ENCODE peak calls at places on chromosomes 1 and 21, in five cellular contexts. A is sigmoid colon, I is endothelial cell of umbilical vein, Y is stomach, K is K562. C is an unnamed sample.

GRCh38 chr1:162548170-162548569 is 13.4 kb upstream of the UAP1 start:
- DNase-seq in A (peak), I (no peak), Y (no peak), K (no peak), C (no peak)

GRCh38 chr1:228090613-228091081 is 8.1 kb downstream of the ARF1 start:
- DNase-seq in A (peak), I (peak), Y (peak), K (no peak), C (no peak)

GRCh38 chr21:42403611-42404231 is at the start of gene UBASH3A:
- DNase-seq in A (peak), I (no peak), Y (no peak), K (peak), C (no peak)

GRCh38 chr1:215645182-215645581 is 78.1 kb downstream of the KCTD3 start:
- DNase-seq in A (no peak), I (no peak), Y (no peak), K (no peak), C (no peak)

GRCh38 chr1:244780311-244780710 is 55.1 kb upstream of the COX20 start:
- DNase-seq in A (no peak), I (no peak), Y (no peak), K (no peak), C (no peak)

GRCh38 chr1:9724706-9725476 is 73.4 kb downstream of the PIK3CD start:
- DNase-seq in A (peak), I (peak), Y (peak), K (peak), C (peak)

GRCh38 chr1:91885331-91885715 is 628 bp downstream of the TGFBR3 start:
- DNase-seq in A (peak), I (no peak), Y (peak), K (peak), C (peak)

GRCh38 chr1:10161121-10161520 is 49.2 kb upstream of the KIF1B start:
- DNase-seq in A (no peak), I (no peak), Y (no peak), K (no peak), C (no peak)

GRCh38 chr1:243549108-243549507 is 293.3 kb downstream of the SDCCAG8 start:
- DNase-seq in A (no peak), I (no peak), Y (no peak), K (no peak), C (no peak)

GRCh38 chr1:50976890-50977574 is 7.0 kb downstream of the CDKN2C start:
- DNase-seq in A (no peak), I (peak), Y (no peak), K (peak), C (peak)

GRCh38 chr1:233019083-233019482 is 68.7 kb downstream of the NTPCR start:
- DNase-seq in A (no peak), I (no peak), Y (no peak), K (no peak), C (no peak)

GRCh38 chr1:233020441-233020840 is 70.0 kb downstream of the NTPCR start:
- DNase-seq in A (no peak), I (peak), Y (no peak), K (no peak), C (no peak)

GRCh38 chr1:233016798-233017197 is 66.4 kb downstream of the NTPCR start:
- DNase-seq in A (no peak), I (no peak), Y (no peak), K (no peak), C (no peak)

GRCh38 chr1:233019921-233020320 is 69.5 kb downstream of the NTPCR start:
- DNase-seq in A (no peak), I (no peak), Y (no peak), K (no peak), C (no peak)

DNA sequence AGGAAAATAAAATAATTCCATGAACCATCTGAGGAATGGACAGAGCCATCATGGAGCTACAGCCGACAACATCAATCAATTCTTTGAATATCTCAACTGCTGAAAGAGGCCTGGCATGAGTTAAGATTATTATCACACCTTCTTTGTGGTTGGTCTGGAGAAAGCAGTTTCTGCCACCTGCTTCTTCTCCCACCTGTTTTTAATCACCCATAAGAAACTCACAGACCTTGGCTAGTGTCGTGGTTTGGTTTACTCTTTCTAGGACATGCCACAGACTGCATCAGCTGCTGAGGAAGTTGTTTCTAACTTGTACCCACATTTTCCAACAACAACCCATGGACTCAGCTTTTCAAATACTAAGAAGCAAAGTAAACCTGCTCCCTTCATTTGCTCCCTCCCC is 65.6 kb downstream of the NTPCR start:
- DNase-seq in A (no peak), I (no peak), Y (no peak), K (no peak), C (no peak)
- TF ChIP-seq POLR2AphosphoS5 in A (no peak), I (no peak), Y (no peak), K (no peak), C (no peak)

DNA sequence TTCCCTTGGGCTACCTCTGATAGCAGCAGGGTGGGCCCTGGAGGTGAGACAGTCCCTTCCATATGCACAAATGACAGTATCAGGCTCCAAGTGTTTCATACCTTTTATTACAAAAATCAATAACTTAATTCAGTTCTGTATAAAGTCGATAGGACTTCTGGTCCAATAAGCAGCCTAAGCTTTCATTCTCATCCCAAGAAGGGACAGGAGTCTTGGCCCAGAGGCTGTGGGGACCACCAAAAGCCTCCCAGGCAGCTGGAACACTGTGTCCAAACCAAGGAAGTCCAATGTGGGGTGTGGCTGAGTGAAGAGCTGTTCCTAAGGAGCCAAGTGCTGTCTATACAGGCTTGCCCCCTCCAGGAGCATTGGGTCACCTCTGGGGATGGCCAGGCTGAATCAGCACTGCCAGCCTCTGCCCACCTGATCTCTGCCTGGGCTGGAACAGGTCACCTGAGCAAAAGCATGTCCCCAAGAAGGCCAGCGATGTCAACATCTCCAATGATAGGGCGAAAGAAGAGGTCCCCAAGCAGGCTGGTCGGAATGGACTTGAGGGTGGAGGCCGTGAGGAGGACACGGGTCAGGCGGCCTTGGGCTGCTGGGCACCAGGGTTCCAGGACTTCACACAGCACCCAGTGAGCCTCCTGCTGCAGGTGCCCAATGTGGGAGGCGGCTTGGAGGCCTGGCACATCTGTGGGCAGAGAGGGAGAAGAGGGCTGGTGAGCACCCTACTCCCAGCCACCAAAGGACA is 2.2 kb downstream of the NR0B2 start:
- DNase-seq in A (no peak), I (no peak), Y (no peak), K (no peak), C (no peak)
- H3K4me3 ChIP-seq in A (no peak), I (no peak), Y (peak), K (no peak), C (no peak)

GRCh38 chr1:27130798-27131197 is 24.1 kb downstream of the SLC9A1 start:
- DNase-seq in A (no peak), I (no peak), Y (peak), K (no peak), C (no peak)
- TF ChIP-seq POLR2AphosphoS5 in A (no peak), I (no peak), Y (peak), K (no peak), C (no peak)

DNA sequence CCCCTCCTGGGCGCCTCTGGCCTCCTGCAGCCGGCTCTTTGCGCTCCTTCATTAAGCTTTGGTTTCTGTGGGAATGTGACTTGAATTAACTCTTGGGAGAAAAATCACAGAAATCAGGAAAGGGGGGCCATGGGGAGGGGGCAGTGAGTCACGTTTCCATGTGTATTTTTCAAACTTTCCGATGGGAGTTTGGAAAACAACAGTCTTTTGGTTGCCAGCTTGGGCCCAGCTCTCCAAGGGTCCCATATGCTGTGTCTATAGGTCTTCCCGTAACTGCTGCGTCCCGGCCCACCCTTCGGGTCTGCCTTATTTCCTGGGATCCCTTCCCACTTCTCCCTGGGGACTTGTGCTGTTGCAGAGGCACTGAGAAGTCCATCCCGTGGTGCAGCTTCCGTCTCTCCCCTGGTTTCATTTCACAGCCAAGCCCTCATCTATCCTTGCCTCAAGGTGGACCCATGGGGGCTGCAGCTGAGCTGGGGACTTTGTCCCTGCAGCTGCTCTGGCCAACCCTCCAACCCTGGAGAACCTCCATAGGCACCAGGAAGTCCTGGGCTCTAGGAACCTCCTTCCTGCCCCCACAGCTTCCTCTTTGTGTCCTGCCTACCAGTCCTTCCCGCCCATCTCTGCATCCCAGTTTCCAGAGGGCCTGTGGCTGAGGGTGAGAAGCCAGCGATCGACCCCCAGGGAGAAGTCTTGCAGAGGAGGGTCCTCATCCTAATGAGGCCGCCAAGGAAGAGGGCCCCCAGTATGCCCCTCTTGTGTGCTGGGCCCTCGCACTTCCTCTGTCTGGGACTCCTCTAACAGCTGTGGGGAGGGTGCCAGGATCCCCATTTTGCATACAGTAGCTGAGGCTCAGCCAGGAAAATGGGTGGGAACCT is 11.6 kb upstream of the LMNA start:
- DNase-seq in A (peak), I (peak), Y (no peak), K (no peak), C (no peak)
- H3K4me3 ChIP-seq in A (no peak), I (no peak), Y (no peak), K (no peak), C (no peak)

DNA sequence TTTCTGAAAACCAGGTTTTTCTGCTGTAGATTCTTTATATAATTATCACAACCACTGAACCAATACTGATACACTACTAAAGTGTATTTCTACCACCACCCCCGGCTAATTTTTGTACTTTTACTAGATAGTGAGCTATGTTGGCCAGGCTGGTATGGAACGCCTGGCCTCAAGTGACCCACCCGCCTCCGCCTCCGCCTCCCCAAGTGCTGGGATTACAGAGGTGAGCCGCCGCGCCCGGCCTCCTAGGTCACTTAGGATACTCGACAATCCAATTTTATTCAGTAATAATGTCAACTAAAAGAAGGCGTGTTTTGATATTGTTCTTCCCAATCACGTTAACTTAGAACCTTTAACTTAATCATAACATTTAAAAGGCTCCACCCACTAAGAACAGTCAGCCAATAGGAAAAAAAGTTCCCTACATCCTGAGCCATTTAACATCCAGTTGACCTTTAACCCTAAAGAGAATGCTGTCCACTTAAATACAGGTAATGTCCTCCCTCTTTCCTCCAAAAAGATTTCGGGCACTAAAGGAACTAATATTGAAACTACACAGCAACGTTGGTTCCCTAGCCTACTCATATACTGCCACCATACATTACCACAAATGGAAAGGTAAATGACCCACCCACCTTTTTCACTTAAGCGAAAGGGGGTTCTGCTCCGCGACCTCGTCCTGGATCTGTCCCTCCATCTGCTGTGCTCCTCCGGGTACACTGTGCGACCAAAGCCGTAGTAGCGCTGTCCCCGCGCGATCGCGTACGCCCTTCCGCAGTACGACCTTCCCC is 1.2 kb downstream of the RSRP1 start:
- DNase-seq in A (no peak), I (peak), Y (no peak), K (peak), C (peak)
- TF ChIP-seq POLR2AphosphoS5 in A (no peak), I (no peak), Y (no peak), K (peak), C (peak)

GRCh38 chr1:90746857-90747256 is 29.8 kb upstream of the BARHL2 start:
- DNase-seq in A (no peak), I (no peak), Y (no peak), K (peak), C (no peak)
- H3K4me3 ChIP-seq in A (no peak), I (no peak), Y (no peak), K (no peak), C (no peak)

GRCh38 chr1:5298376-5298775 is 644.0 kb downstream of the AJAP1 start:
- DNase-seq in A (no peak), I (no peak), Y (no peak), K (no peak), C (no peak)

GRCh38 chr1:5296135-5296930 is 641.9 kb downstream of the AJAP1 start:
- DNase-seq in A (no peak), I (no peak), Y (no peak), K (no peak), C (no peak)

GRCh38 chr1:5297878-5298239 is 643.5 kb downstream of the AJAP1 start:
- DNase-seq in A (no peak), I (no peak), Y (no peak), K (no peak), C (no peak)

GRCh38 chr1:5297199-5297877 is 642.9 kb downstream of the AJAP1 start:
- DNase-seq in A (peak), I (no peak), Y (no peak), K (no peak), C (no peak)
- TF ChIP-seq POLR2AphosphoS5 in A (no peak), I (no peak), Y (peak), K (no peak), C (no peak)

DNA sequence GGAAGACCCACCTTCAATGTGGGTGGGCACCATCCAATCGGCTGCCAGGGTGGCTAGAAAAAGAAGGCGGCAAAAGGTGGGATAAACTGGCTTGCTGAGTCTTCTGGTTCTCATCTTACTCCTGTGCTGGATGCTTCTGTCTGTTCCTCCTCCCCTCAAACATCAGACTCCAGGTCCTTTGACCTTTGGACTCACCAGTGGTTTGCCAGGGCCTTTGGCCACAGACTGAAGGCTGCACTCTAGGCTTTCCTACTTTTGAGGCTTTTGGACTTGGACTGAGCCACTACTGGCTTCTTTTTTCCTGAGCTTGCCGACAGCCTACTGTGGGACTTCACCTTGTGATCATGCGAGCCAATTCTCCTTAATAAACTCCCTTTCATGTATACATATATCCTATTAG is 55.9 kb downstream of the VCAM1 start:
- DNase-seq in A (no peak), I (no peak), Y (no peak), K (no peak), C (no peak)
- H3K4me3 ChIP-seq in A (no peak), I (no peak), Y (no peak), K (no peak), C (no peak)

GRCh38 chr1:37557402-37557801 is 662 bp downstream of the DNALI1 start:
- DNase-seq in A (no peak), I (no peak), Y (no peak), K (no peak), C (no peak)

GRCh38 chr1:37553927-37554808 is at the start of gene SNIP1:
- DNase-seq in A (peak), I (peak), Y (peak), K (peak), C (peak)

GRCh38 chr1:37559080-37559479 is 2.3 kb downstream of the DNALI1 start:
- DNase-seq in A (no peak), I (no peak), Y (no peak), K (no peak), C (no peak)

GRCh38 chr1:37558411-37558810 is 1.7 kb downstream of the DNALI1 start:
- DNase-seq in A (no peak), I (no peak), Y (no peak), K (no peak), C (no peak)

DNA sequence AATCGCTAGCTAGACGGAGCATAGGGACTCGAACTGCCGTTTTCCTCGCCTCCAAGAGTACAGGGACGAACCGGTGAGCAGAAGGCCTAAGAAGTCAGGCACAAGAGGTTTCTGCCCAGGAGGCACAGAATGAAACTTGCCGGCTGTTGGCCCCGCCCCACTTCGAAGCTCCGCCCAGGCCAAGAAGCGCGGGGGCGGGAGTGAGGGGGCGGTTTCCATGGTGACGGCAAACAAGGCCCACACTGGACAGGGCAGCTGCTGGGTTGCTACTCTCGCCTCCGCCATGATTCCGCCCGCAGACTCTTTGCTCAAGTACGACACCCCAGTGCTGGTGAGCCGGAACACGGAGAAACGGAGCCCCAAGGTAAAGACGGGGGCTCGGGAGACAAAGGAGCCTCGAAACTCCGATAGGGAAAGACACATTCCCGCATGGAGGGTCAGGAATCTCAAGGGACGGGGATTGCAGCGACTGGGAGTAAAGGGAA is at the start of gene DNALI1:
- DNase-seq in A (peak), I (peak), Y (peak), K (peak), C (peak)
- TF ChIP-seq POLR2AphosphoS5 in A (peak), I (no peak), Y (peak), K (no peak), C (peak)

C was measured in GM23338.